ENCODE peak calls at places on chromosome 21, in six cellular contexts. J, H, X, A, E and M are unnamed samples.

GRCh38 chr21:34743831-34744230 is 75.0 kb downstream of the CLIC6 start:
- DNase-seq in J (no peak), H (no peak), X (peak; percentile 46), A (peak; percentile 86), E (no peak), M (no peak)

GRCh38 chr21:28253971-28254370 is 738.7 kb downstream of the LTN1 start:
- DNase-seq in J (no peak), H (no peak), X (no peak), A (no peak), E (no peak), M (no peak)

GRCh38 chr21:35449846-35450245 is 400.7 kb upstream of the RUNX1 start:
- DNase-seq in J (no peak), H (no peak), X (no peak), A (no peak), E (no peak), M (no peak)

GRCh38 chr21:17931080-17931479 is 111.9 kb upstream of the C21orf91 start:
- DNase-seq in J (peak; percentile 22), H (no peak), X (no peak), A (no peak), E (no peak), M (no peak)

GRCh38 chr21:34276711-34277425 is 86.9 kb upstream of the KCNE2 start:
- DNase-seq in J (peak; percentile 80), H (no peak), X (no peak), A (peak; percentile 12), E (no peak), M (no peak)

GRCh38 chr21:46542588-46543092 is 62.2 kb downstream of the S100B start:
- DNase-seq in J (no peak), H (no peak), X (no peak), A (no peak), E (peak; percentile 11), M (peak; percentile 54)

GRCh38 chr21:38295997-38296764 is 39.4 kb downstream of the KCNJ15 start:
- DNase-seq in J (no peak), H (no peak), X (no peak), A (no peak), E (no peak), M (no peak)

GRCh38 chr21:39182484-39183271 is 573 bp downstream of the PSMG1 start:
- DNase-seq in J (no peak), H (peak; percentile 34), X (no peak), A (no peak), E (peak; percentile 20), M (peak; percentile 73)

GRCh38 chr21:38400195-38400695 is 98.0 kb downstream of the ERG start:
- DNase-seq in J (no peak), H (no peak), X (no peak), A (no peak), E (no peak), M (no peak)

GRCh38 chr21:34812510-34813265 is 143.9 kb downstream of the CLIC6 start:
- DNase-seq in J (no peak), H (no peak), X (no peak), A (peak; percentile 93), E (no peak), M (no peak)

GRCh38 chr21:14550200-14550599 is 4.1 kb upstream of the SAMSN1 start:
- DNase-seq in J (no peak), H (no peak), X (no peak), A (no peak), E (no peak), M (no peak)

GRCh38 chr21:29145354-29145782 is 14.9 kb downstream of the MAP3K7CL start:
- DNase-seq in J (no peak), H (no peak), X (peak; percentile 85), A (peak; percentile 98), E (no peak), M (peak; percentile 69)

GRCh38 chr21:38831526-38832467 is 26.1 kb downstream of the ETS2 start:
- DNase-seq in J (peak; percentile 56), H (no peak), X (peak; percentile 82), A (peak; percentile 100), E (peak; percentile 16), M (peak; percentile 95)

GRCh38 chr21:14589855-14590563 is 43.9 kb upstream of the SAMSN1 start:
- DNase-seq in J (peak; percentile 48), H (no peak), X (no peak), A (no peak), E (no peak), M (no peak)

GRCh38 chr21:25881524-25882376 is 147.0 kb downstream of the GABPA start:
- DNase-seq in J (peak; percentile 76), H (peak; percentile 71), X (peak; percentile 14), A (peak; percentile 46), E (peak; percentile 66), M (peak; percentile 83)

GRCh38 chr21:18349468-18349867 is 54.1 kb downstream of the TMPRSS15 start:
- DNase-seq in J (no peak), H (no peak), X (no peak), A (no peak), E (no peak), M (no peak)

GRCh38 chr21:18959817-18960216 is 556.2 kb upstream of the TMPRSS15 start:
- DNase-seq in J (no peak), H (no peak), X (no peak), A (no peak), E (no peak), M (no peak)

GRCh38 chr21:27513016-27513415 is 546.1 kb upstream of the ADAMTS5 start:
- DNase-seq in J (no peak), H (no peak), X (no peak), A (no peak), E (no peak), M (no peak)

GRCh38 chr21:25895565-25896205 is 160.9 kb downstream of the GABPA start:
- DNase-seq in J (peak; percentile 46), H (peak; percentile 17), X (no peak), A (peak; percentile 58), E (no peak), M (no peak)

GRCh38 chr21:27511241-27511640 is 544.4 kb upstream of the ADAMTS5 start:
- DNase-seq in J (no peak), H (no peak), X (no peak), A (no peak), E (no peak), M (no peak)

GRCh38 chr21:46455575-46456385 is 2.9 kb upstream of the DIP2A start:
- DNase-seq in J (no peak), H (no peak), X (no peak), A (peak; percentile 82), E (no peak), M (peak; percentile 54)

GRCh38 chr21:18759751-18760161 is 356.2 kb upstream of the TMPRSS15 start:
- DNase-seq in J (no peak), H (no peak), X (no peak), A (no peak), E (no peak), M (no peak)

DNA sequence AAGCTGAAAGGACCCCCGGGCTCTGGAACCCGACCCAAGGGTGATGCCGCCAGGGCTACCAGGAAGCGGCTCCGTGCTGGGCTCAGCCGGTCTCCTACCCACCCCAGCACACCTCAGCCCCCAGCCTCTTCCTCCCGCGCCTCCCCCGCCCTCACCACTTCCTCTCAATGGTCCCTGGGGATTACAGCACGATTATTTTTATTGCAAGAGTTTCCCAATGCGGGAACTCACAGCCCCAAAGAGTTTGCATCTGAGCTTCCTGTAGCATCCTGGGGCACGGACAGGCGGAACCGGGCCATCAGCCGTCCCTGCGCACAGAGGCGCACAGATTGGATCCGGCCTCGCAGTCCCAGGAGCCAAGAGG is 8.7 kb upstream of the SLX9 start:
- DNase-seq in J (peak; percentile 86), H (no peak), X (no peak), A (no peak), E (peak; percentile 37), M (no peak)
- H3K4me3 ChIP-seq in J (peak overlapping the region; percentile 82), H (peak overlapping the region; percentile 29), X (no peak overlapping the region), A (no peak overlapping the region), E (peak overlapping the region; percentile 72), M (no peak overlapping the region)

GRCh38 chr21:21898801-21899200 is 900.6 kb downstream of the NCAM2 start:
- DNase-seq in J (no peak), H (no peak), X (no peak), A (no peak), E (no peak), M (no peak)

DNA sequence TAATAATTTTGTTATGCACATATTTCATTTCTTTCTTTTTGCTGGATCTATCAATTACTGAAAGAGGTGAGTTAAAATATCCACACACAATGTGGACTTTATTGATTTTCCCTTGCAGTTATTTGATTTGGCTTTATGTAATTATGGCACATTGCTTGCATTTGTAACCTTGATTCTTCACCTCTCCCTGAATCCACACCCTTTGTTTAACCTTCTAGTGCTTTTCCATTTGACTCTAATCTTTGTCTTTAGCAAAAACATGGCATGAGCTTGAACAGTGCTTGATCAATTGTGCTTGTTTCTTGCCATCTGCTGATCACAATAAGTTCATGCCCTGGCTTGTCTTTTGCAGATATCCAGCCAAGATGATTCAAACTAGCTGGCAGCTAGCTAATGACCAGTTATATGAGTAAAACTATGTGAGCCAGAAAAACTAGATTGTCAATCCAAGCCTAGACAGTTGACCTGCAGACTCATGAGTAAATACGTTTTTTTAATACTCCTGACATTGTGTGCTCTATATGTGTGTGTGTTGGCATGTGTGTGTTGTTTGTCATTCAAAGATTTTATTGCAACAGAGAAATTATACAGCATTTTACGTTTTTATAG is 899.2 kb downstream of the NCAM2 start:
- DNase-seq in J (no peak), H (no peak), X (no peak), A (peak; percentile 81), E (no peak), M (no peak)
- TF ChIP-seq CTCF in J (no peak), H (no peak), X (no peak), A (no peak), E (no peak), M (no peak)

DNA sequence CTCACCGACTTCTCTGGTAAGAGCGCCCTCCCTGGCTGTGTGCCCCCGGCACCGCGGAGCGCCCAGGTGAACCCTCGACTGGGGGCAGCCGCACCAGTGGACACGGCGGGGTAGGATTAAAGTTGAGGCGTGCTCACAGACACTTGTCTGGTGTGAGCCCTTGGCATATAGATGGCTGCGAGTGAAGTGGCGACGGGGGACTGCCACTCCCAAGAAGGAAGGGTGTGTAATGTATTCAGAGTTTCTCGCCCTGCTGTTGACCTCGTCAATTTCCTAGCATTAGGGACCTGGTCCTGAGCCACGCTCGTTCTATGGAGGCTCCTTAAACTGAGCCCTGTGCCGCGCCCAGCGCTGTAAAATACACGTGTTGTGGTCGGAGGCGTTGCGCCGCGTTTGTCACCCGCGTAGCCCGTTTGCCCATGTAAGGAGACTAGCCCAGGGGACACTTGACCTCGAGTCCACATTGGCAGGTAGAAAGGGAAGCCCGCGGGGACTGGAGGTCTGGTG is 545 bp downstream of the EVA1C start:
- DNase-seq in J (no peak), H (no peak), X (no peak), A (peak; percentile 22), E (peak; percentile 44), M (peak; percentile 81)
- H3K4me3 ChIP-seq in J (no peak overlapping the region), H (peak overlapping the region; percentile 43), X (peak overlapping the region; percentile 62), A (peak overlapping the region; percentile 64), E (peak overlapping the region; percentile 63), M (peak overlapping the region; percentile 83)

GRCh38 chr21:44267655-44268142 is 6.0 kb upstream of the DNMT3L start:
- DNase-seq in J (peak; percentile 35), H (no peak), X (no peak), A (no peak), E (peak; percentile 17), M (no peak)
- TF ChIP-seq CTCF in J (peak; percentile 14), H (no peak), X (peak; percentile 18), A (no peak), E (peak; percentile 16), M (no peak)

DNA sequence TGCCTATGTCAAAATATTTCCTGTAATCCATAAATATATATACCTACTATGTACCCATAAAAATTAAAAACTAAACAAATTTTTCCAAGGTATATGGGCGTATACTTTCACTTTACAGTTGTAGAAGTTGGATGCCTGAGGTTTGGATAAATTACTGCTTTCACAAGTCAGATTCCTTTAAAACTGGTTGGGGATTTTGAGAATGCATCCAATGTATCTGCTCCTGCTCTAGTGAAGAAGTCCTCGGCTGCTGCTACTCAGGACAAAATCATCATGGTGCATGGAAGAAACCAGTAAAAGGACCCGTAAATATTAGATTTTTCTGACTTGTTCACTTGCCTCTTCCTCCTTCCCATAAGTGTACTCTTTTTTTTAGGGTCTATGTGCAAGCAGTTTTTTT is 841.1 kb downstream of the USP25 start:
- DNase-seq in J (no peak), H (no peak), X (no peak), A (no peak), E (no peak), M (no peak)
- H3K4me3 ChIP-seq in J (no peak overlapping the region), H (no peak overlapping the region), X (no peak overlapping the region), A (no peak overlapping the region), E (no peak overlapping the region), M (no peak overlapping the region)